ENCODE peak calls at places on chromosome 1, in four cellular contexts. U is posterior vena cava, Y is left ventricle myocardium superior, I is DMS 273 treated with DMSO at 0.1 percent for 48 hours. N is an unnamed sample.

GRCh38 chr1:43067856-43068751 is 104.0 kb downstream of the EBNA1BP2 start:
- DNase-seq in U (no peak), Y (peak), I (no peak), N (no peak)

GRCh38 chr1:10670190-10670589 is 126.3 kb downstream of the CASZ1 start:
- DNase-seq in U (no peak), Y (no peak), I (no peak), N (no peak)

GRCh38 chr1:101284021-101284420 is 47.2 kb downstream of the S1PR1 start:
- DNase-seq in U (no peak), Y (no peak), I (no peak), N (no peak)

GRCh38 chr1:228163004-228163753 is 2.4 kb upstream of the IBA57 start:
- DNase-seq in U (peak), Y (peak), I (no peak), N (peak)

GRCh38 chr1:166700696-166701095 is 138.6 kb upstream of the POGK start:
- DNase-seq in U (no peak), Y (no peak), I (no peak), N (no peak)

GRCh38 chr1:235073968-235074334 is 54.7 kb downstream of the TOMM20 start:
- DNase-seq in U (no peak), Y (no peak), I (no peak), N (no peak)

GRCh38 chr1:155900161-155900560 is 11.0 kb downstream of the RIT1 start:
- DNase-seq in U (no peak), Y (no peak), I (no peak), N (no peak)

GRCh38 chr1:203153051-203153988 is 22.3 kb downstream of the MYBPH start:
- DNase-seq in U (no peak), Y (no peak), I (no peak), N (no peak)

GRCh38 chr1:72284398-72285073 is 2.2 kb upstream of the NEGR1 start:
- DNase-seq in U (peak), Y (peak), I (no peak), N (peak)

GRCh38 chr1:180112979-180113650 is 41.6 kb upstream of the QSOX1 start:
- DNase-seq in U (no peak), Y (no peak), I (no peak), N (no peak)

GRCh38 chr1:204684206-204684536 is 1.4 kb downstream of the LRRN2 start:
- DNase-seq in U (no peak), Y (no peak), I (peak), N (no peak)

GRCh38 chr1:226309398-226310122 is 596 bp upstream of the LIN9 start:
- DNase-seq in U (peak), Y (peak), I (no peak), N (peak)

GRCh38 chr1:227440167-227440566 is 121.9 kb upstream of the CDC42BPA start:
- DNase-seq in U (no peak), Y (no peak), I (no peak), N (no peak)

GRCh38 chr1:205667909-205668643 is 12.2 kb downstream of the SLC45A3 start:
- DNase-seq in U (no peak), Y (no peak), I (no peak), N (no peak)

GRCh38 chr1:7019510-7019909 is 234.3 kb downstream of the CAMTA1 start:
- DNase-seq in U (no peak), Y (no peak), I (no peak), N (no peak)

GRCh38 chr1:27634166-27634981 is 611 bp downstream of the FGR start:
- DNase-seq in U (peak), Y (peak), I (no peak), N (peak)

GRCh38 chr1:26029864-26030481 is 8.4 kb downstream of the EXTL1 start:
- DNase-seq in U (no peak), Y (no peak), I (no peak), N (no peak)

GRCh38 chr1:43973981-43974442 is 748 bp upstream of the ATP6V0B start:
- DNase-seq in U (no peak), Y (no peak), I (no peak), N (no peak)

GRCh38 chr1:47784294-47784650 is 212.9 kb downstream of the TRABD2B start:
- DNase-seq in U (no peak), Y (no peak), I (no peak), N (peak)

GRCh38 chr1:156500847-156501686 is 492 bp upstream of the MEF2D start:
- DNase-seq in U (peak), Y (peak), I (peak), N (peak)

GRCh38 chr1:32873484-32873883 is 2.8 kb upstream of the FNDC5 start:
- DNase-seq in U (no peak), Y (no peak), I (no peak), N (no peak)

GRCh38 chr1:234899041-234899787 is 229.4 kb downstream of the TOMM20 start:
- DNase-seq in U (no peak), Y (peak), I (no peak), N (no peak)

GRCh38 chr1:48684381-48684780 is 92.3 kb downstream of the BEND5 start:
- DNase-seq in U (no peak), Y (no peak), I (no peak), N (no peak)

GRCh38 chr1:51072040-51072439 is 30.0 kb upstream of the C1orf185 start:
- DNase-seq in U (no peak), Y (no peak), I (no peak), N (no peak)

GRCh38 chr1:55472784-55473183 is 257.6 kb upstream of the USP24 start:
- DNase-seq in U (no peak), Y (no peak), I (peak), N (no peak)

GRCh38 chr1:150065184-150065871 is 2.2 kb upstream of the VPS45 start:
- DNase-seq in U (no peak), Y (no peak), I (no peak), N (no peak)

GRCh38 chr1:60911980-60912692 is 170.2 kb upstream of the NFIA start:
- DNase-seq in U (no peak), Y (peak), I (peak), N (peak)

GRCh38 chr1:19338323-19338762 is 26.2 kb downstream of the SLC66A1 start:
- DNase-seq in U (no peak), Y (no peak), I (no peak), N (no peak)

GRCh38 chr1:43402055-43402865 is 12.6 kb downstream of the SZT2 start:
- DNase-seq in U (no peak), Y (no peak), I (no peak), N (no peak)

N was measured in Right ventricle myocardium inferior.